ENCODE peak calls at places on chromosome 3, in nine cellular contexts. One of them, this sample, is unnamed.

GRCh38 chr3:129022114-129022994 is 21.2 kb downstream of the EFCC1 start:
- DNase-seq in astrocyte of the spinal cord: no peak
- DNase-seq in tibial nerve: peak; percentile 9
- DNase-seq in tibial artery: no peak
- DNase-seq in esophagus muscularis mucosa: peak; percentile 94
- DNase-seq in left ventricle myocardium superior: peak; percentile 93
- DNase-seq in GM20000: no peak
- DNase-seq in iris pigment epithelial cell: no peak
- DNase-seq in fibroblast of the conjunctiva: no peak
- DNase-seq in this sample: no peak

GRCh38 chr3:48232734-48233133 is 8.2 kb upstream of the ZNF589 start:
- DNase-seq in left ventricle myocardium superior: peak; percentile 80
- DNase-seq in tibial nerve: peak; percentile 82
- DNase-seq in iris pigment epithelial cell: peak; percentile 50
- DNase-seq in tibial artery: peak; percentile 86
- DNase-seq in fibroblast of the conjunctiva: no peak
- DNase-seq in astrocyte of the spinal cord: peak; percentile 61
- DNase-seq in esophagus muscularis mucosa: no peak
- DNase-seq in GM20000: peak; percentile 64
- DNase-seq in this sample: peak; percentile 48

GRCh38 chr3:132624790-132625189 is 27.7 kb downstream of the ACKR4 start:
- DNase-seq in GM20000: no peak
- DNase-seq in iris pigment epithelial cell: no peak
- DNase-seq in tibial nerve: no peak
- DNase-seq in esophagus muscularis mucosa: no peak
- DNase-seq in fibroblast of the conjunctiva: no peak
- DNase-seq in astrocyte of the spinal cord: no peak
- DNase-seq in left ventricle myocardium superior: no peak
- DNase-seq in tibial artery: no peak
- DNase-seq in this sample: no peak

GRCh38 chr3:20552605-20553275 is 366.7 kb upstream of the SGO1 start:
- DNase-seq in left ventricle myocardium superior: no peak
- DNase-seq in astrocyte of the spinal cord: no peak
- DNase-seq in tibial nerve: no peak
- DNase-seq in fibroblast of the conjunctiva: no peak
- DNase-seq in esophagus muscularis mucosa: no peak
- DNase-seq in iris pigment epithelial cell: no peak
- DNase-seq in tibial artery: no peak
- DNase-seq in GM20000: no peak
- DNase-seq in this sample: no peak

GRCh38 chr3:43994594-43995077 is 247.1 kb upstream of the TOPAZ1 start:
- DNase-seq in left ventricle myocardium superior: no peak
- DNase-seq in astrocyte of the spinal cord: no peak
- DNase-seq in GM20000: no peak
- DNase-seq in tibial artery: no peak
- DNase-seq in esophagus muscularis mucosa: no peak
- DNase-seq in tibial nerve: no peak
- DNase-seq in iris pigment epithelial cell: no peak
- DNase-seq in fibroblast of the conjunctiva: no peak
- DNase-seq in this sample: no peak

GRCh38 chr3:184180165-184180564 is 5.5 kb downstream of the AP2M1 start:
- DNase-seq in tibial artery: no peak
- DNase-seq in GM20000: no peak
- DNase-seq in left ventricle myocardium superior: no peak
- DNase-seq in iris pigment epithelial cell: peak; percentile 89
- DNase-seq in esophagus muscularis mucosa: no peak
- DNase-seq in tibial nerve: no peak
- DNase-seq in fibroblast of the conjunctiva: no peak
- DNase-seq in astrocyte of the spinal cord: peak; percentile 67
- DNase-seq in this sample: no peak

GRCh38 chr3:181561605-181562031 is 150.1 kb upstream of the SOX2 start:
- DNase-seq in GM20000: no peak
- DNase-seq in left ventricle myocardium superior: no peak
- DNase-seq in tibial nerve: no peak
- DNase-seq in fibroblast of the conjunctiva: no peak
- DNase-seq in tibial artery: no peak
- DNase-seq in iris pigment epithelial cell: no peak
- DNase-seq in esophagus muscularis mucosa: no peak
- DNase-seq in astrocyte of the spinal cord: no peak
- DNase-seq in this sample: no peak

GRCh38 chr3:19866751-19867347 is 67.2 kb downstream of the EFHB start:
- DNase-seq in astrocyte of the spinal cord: peak; percentile 71
- DNase-seq in tibial nerve: peak; percentile 70
- DNase-seq in GM20000: peak; percentile 51
- DNase-seq in iris pigment epithelial cell: peak; percentile 58
- DNase-seq in tibial artery: peak; percentile 37
- DNase-seq in esophagus muscularis mucosa: no peak
- DNase-seq in fibroblast of the conjunctiva: peak; percentile 45
- DNase-seq in left ventricle myocardium superior: no peak
- DNase-seq in this sample: peak; percentile 63

GRCh38 chr3:69855436-69856162 is 116.3 kb downstream of the MITF start:
- DNase-seq in GM20000: no peak
- DNase-seq in left ventricle myocardium superior: no peak
- DNase-seq in fibroblast of the conjunctiva: peak; percentile 47
- DNase-seq in tibial nerve: no peak
- DNase-seq in astrocyte of the spinal cord: peak; percentile 44
- DNase-seq in esophagus muscularis mucosa: no peak
- DNase-seq in iris pigment epithelial cell: peak; percentile 63
- DNase-seq in tibial artery: no peak
- DNase-seq in this sample: no peak

GRCh38 chr3:120568624-120569023 is 27.5 kb upstream of the NDUFB4 start:
- DNase-seq in tibial artery: no peak
- DNase-seq in GM20000: no peak
- DNase-seq in astrocyte of the spinal cord: no peak
- DNase-seq in tibial nerve: no peak
- DNase-seq in left ventricle myocardium superior: no peak
- DNase-seq in iris pigment epithelial cell: peak; percentile 50
- DNase-seq in esophagus muscularis mucosa: peak; percentile 55
- DNase-seq in fibroblast of the conjunctiva: no peak
- DNase-seq in this sample: peak; percentile 67

This sample was measured in C1 segment of cervical spinal cord.